ENCODE peak calls at places on chromosomes 6 and 20, in five cellular contexts. U is GM12865, D is adrenal gland, T is endothelial cell of umbilical vein, C is AG09309. W is an unnamed sample.

GRCh38 chr6:79632580-79632979 is 1.5 kb downstream of the SH3BGRL2 start:
- DNase-seq in U (peak), D (no peak), T (no peak), C (no peak), W (no peak)

GRCh38 chr6:135393289-135393688 is 104.3 kb downstream of the AHI1 start:
- DNase-seq in U (no peak), D (no peak), T (no peak), C (no peak), W (no peak)

GRCh38 chr6:47203266-47203967 is 106.3 kb downstream of the TNFRSF21 start:
- DNase-seq in U (peak), D (no peak), T (no peak), C (no peak), W (peak)

GRCh38 chr6:13368716-13369115 is 40.4 kb upstream of the TBC1D7 start:
- DNase-seq in U (no peak), D (no peak), T (no peak), C (no peak), W (no peak)

GRCh38 chr6:170116643-170117042 is 174.2 kb downstream of the DLL1 start:
- DNase-seq in U (no peak), D (peak), T (no peak), C (no peak), W (no peak)

GRCh38 chr6:33758807-33759206 is 12.1 kb upstream of the IP6K3 start:
- DNase-seq in U (no peak), D (no peak), T (no peak), C (no peak), W (no peak)

GRCh38 chr6:109441069-109441816 is 719 bp downstream of the SMPD2 start:
- DNase-seq in U (peak), D (peak), T (peak), C (no peak), W (peak)

GRCh38 chr6:72553531-72554202 is 68.2 kb upstream of the KCNQ5 start:
- DNase-seq in U (no peak), D (no peak), T (peak), C (peak), W (no peak)

GRCh38 chr6:168284187-168284586 is 35.4 kb downstream of the DACT2 start:
- DNase-seq in U (no peak), D (no peak), T (no peak), C (no peak), W (no peak)

GRCh38 chr20:50957276-50957675 is 1.1 kb downstream of the DPM1 start:
- DNase-seq in U (no peak), D (no peak), T (peak), C (no peak), W (no peak)

GRCh38 chr20:1946762-1947534 is 46.9 kb downstream of the PDYN start:
- DNase-seq in U (no peak), D (no peak), T (no peak), C (no peak), W (no peak)

GRCh38 chr20:46063652-46064054 is 26.1 kb downstream of the NCOA5 start:
- DNase-seq in U (peak), D (no peak), T (no peak), C (no peak), W (peak)

GRCh38 chr6:209432-210103 is 82.7 kb upstream of the DUSP22 start:
- DNase-seq in U (peak), D (no peak), T (no peak), C (no peak), W (peak)

GRCh38 chr6:36862164-36862847 is 12.3 kb downstream of the PPIL1 start:
- DNase-seq in U (no peak), D (peak), T (no peak), C (no peak), W (no peak)

GRCh38 chr6:5672581-5673011 is 334.1 kb downstream of the NRN1 start:
- DNase-seq in U (no peak), D (peak), T (no peak), C (peak), W (no peak)

GRCh38 chr6:165834613-165835259 is 171.7 kb upstream of the PDE10A start:
- DNase-seq in U (no peak), D (no peak), T (no peak), C (no peak), W (no peak)

GRCh38 chr6:87879144-87879861 is 168.3 kb upstream of the SPACA1 start:
- DNase-seq in U (peak), D (no peak), T (no peak), C (no peak), W (peak)

GRCh38 chr20:25088267-25088666 is 6.3 kb upstream of the VSX1 start:
- DNase-seq in U (no peak), D (no peak), T (no peak), C (no peak), W (no peak)

GRCh38 chr20:1423625-1424106 is 30.8 kb upstream of the FKBP1A start:
- DNase-seq in U (peak), D (no peak), T (peak), C (no peak), W (no peak)

GRCh38 chr20:21453676-21454075 is 56.4 kb upstream of the NKX2-4 start:
- DNase-seq in U (no peak), D (no peak), T (no peak), C (no peak), W (no peak)

GRCh38 chr20:3377644-3378043 is 29.8 kb downstream of the DNAAF9 start:
- DNase-seq in U (no peak), D (no peak), T (no peak), C (no peak), W (no peak)

GRCh38 chr6:13472099-13472498 is 15.3 kb downstream of the GFOD1 start:
- DNase-seq in U (no peak), D (no peak), T (no peak), C (peak), W (no peak)

GRCh38 chr6:19210849-19211590 is 626.1 kb upstream of the ID4 start:
- DNase-seq in U (peak), D (peak), T (no peak), C (no peak), W (peak)

GRCh38 chr6:154202334-154202733 is 154.3 kb downstream of the IPCEF1 start:
- DNase-seq in U (no peak), D (no peak), T (no peak), C (no peak), W (no peak)

GRCh38 chr6:157001716-157002115 is 224.5 kb downstream of the ARID1B start:
- DNase-seq in U (no peak), D (no peak), T (no peak), C (no peak), W (no peak)

GRCh38 chr6:145423936-145424335 is 311.4 kb downstream of the EPM2A start:
- DNase-seq in U (no peak), D (no peak), T (no peak), C (no peak), W (no peak)

GRCh38 chr6:44128020-44128917 is 915 bp downstream of the TMEM63B start:
- DNase-seq in U (peak), D (peak), T (peak), C (no peak), W (peak)

GRCh38 chr20:63273635-63274380 is 1.2 kb downstream of the ARFGAP1 start:
- DNase-seq in U (no peak), D (no peak), T (peak), C (peak), W (no peak)

GRCh38 chr20:62822788-62823651 is 6.2 kb downstream of the COL9A3 start:
- DNase-seq in U (peak), D (no peak), T (no peak), C (no peak), W (peak)

GRCh38 chr6:112882381-112882780 is 535.3 kb downstream of the RFPL4B start:
- DNase-seq in U (no peak), D (no peak), T (peak), C (no peak), W (no peak)

GRCh38 chr6:112881027-112881426 is 533.9 kb downstream of the RFPL4B start:
- DNase-seq in U (peak), D (no peak), T (no peak), C (peak), W (no peak)

GRCh38 chr6:112881828-112882227 is 534.7 kb downstream of the RFPL4B start:
- DNase-seq in U (no peak), D (no peak), T (no peak), C (peak), W (no peak)

GRCh38 chr6:112877134-112878100 is 530.3 kb downstream of the RFPL4B start:
- DNase-seq in U (no peak), D (no peak), T (peak), C (peak), W (no peak)

DNA sequence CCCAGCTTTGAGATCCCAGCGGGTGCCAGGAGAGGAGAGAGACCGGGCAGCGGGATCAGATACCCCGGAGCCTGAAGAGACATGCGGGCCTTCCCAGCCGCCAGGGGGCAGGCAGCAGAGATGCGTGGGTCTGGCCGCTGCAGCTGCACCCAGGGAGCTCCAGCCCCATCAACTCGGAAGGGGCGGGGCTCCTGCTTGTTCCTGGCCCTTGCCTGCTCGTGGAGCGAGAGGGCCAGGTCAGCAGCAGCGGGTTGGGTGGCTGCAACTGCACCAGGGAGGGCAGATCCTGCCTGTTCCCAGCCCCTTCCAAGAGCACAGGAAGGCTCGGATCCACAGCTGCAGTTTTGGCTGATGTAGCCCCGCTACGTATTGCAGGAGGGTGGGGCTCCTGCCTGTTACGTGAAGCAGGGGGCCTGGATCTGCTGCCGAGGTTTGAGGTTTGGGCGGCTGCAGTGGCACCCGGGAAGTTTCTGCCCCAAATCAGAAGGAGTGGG is 532.8 kb downstream of the RFPL4B start:
- DNase-seq in U (peak), D (peak), T (no peak), C (no peak), W (no peak)
- TF ChIP-seq CTCF in U (peak), D (no peak), T (no peak), C (no peak), W (no peak)

GRCh38 chr20:44717986-44718385 is 2.8 kb downstream of the CCN5 start:
- DNase-seq in U (no peak), D (no peak), T (no peak), C (no peak), W (no peak)
- TF ChIP-seq CTCF in U (peak), D (peak), T (peak), C (peak), W (no peak)

GRCh38 chr6:132734694-132735236 is 20.9 kb upstream of the VNN1 start:
- DNase-seq in U (no peak), D (no peak), T (no peak), C (no peak), W (no peak)
- TF ChIP-seq CTCF in U (no peak), D (no peak), T (no peak), C (peak), W (no peak)

GRCh38 chr6:120918137-120918536 is 416.1 kb downstream of the TBC1D32 start:
- DNase-seq in U (no peak), D (no peak), T (no peak), C (no peak), W (no peak)

GRCh38 chr6:120913519-120913918 is 420.8 kb downstream of the TBC1D32 start:
- DNase-seq in U (no peak), D (no peak), T (no peak), C (no peak), W (no peak)

DNA sequence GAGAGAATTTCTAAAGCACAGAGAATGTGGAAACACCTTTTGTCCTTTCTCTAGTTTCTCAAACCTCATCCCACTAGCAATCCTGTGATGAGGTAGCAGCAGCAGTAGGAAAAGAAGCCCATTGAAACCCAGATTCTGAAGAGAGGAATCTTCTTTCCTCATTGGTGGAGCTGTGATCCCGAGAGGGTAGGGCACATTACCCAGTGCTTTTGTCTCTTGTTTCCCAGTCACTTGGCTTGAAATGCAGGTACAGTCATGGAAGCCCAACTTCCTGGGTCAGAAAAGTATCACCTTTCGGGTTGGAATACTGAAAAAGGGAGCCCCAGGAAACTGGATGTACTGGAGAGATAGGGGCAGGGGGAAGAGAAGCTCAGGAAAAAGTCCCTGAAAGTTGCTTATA is 417.4 kb downstream of the TBC1D32 start:
- DNase-seq in U (no peak), D (no peak), T (no peak), C (no peak), W (no peak)
- TF ChIP-seq CTCF in U (no peak), D (no peak), T (no peak), C (no peak), W (no peak)

DNA sequence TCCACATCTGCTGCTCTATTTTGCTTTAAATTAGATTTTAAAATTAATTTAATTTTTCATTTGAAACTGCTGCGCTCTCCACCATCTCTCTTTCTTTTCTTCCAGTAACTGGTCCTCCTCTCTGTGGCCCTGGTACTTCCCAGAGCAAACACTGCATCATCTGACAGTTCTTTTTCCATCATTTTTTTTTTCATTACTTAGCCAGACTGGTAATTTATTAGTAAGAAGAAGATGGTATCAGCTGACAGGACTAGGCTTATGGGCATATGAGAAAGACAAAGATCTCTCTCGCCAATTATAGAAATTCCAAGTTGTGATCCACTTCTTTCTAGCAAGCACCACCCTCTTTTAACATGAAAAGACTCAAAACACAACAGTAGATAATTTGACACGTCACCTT is 73.7 kb upstream of the FAM184A start:
- DNase-seq in U (no peak), D (no peak), T (no peak), C (no peak), W (no peak)
- TF ChIP-seq CTCF in U (no peak), D (no peak), T (no peak), C (no peak), W (no peak)

DNA sequence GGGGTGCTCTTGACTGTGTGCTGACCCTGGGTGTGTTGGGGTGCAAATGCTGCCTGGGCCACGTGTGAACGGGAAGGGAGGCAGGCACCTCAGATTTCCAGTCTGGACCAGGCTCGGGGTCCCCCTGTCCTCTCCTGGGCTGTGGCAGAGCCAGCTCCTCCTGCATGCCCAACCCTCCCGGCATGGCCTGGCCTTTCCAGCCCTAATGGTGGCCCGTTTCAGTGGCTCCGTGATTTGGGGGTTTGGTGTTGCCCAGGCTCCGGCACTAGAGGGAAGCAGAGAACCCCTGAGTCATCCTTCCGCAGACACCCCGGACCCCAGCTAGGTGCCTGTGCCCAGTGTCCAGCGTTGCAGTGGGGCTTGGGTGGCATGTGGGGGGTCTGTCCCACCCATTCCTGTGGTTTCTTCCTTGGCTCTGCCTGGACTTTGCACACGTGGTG is 9.1 kb downstream of the RBM38 start:
- DNase-seq in U (peak), D (no peak), T (no peak), C (no peak), W (peak)
- TF ChIP-seq CTCF in U (peak), D (no peak), T (no peak), C (no peak), W (peak)

W was measured in GM10248.